ENCODE peak calls at places on chromosome 17, in four cellular contexts. P, V, B and Y are unnamed samples.

GRCh38 chr17:12996941-12997340 is 20.9 kb downstream of the ELAC2 start:
- DNase-seq in P (no peak), V (no peak), B (no peak), Y (no peak)

GRCh38 chr17:50661795-50662391 is 27.2 kb downstream of the ABCC3 start:
- DNase-seq in P (peak; percentile 100), V (no peak), B (peak; percentile 91), Y (peak; percentile 96)

GRCh38 chr17:57106107-57106835 is 21.2 kb downstream of the AKAP1 start:
- DNase-seq in P (peak; percentile 55), V (no peak), B (no peak), Y (no peak)

GRCh38 chr17:27430882-27431491 is 25.3 kb upstream of the KSR1 start:
- DNase-seq in P (peak; percentile 36), V (no peak), B (peak; percentile 57), Y (no peak)

GRCh38 chr17:44595216-44595775 is 38.0 kb downstream of the FZD2 start:
- DNase-seq in P (no peak), V (no peak), B (no peak), Y (no peak)

GRCh38 chr17:68455756-68456528 is 1.4 kb downstream of the WIPI1 start:
- DNase-seq in P (peak; percentile 48), V (no peak), B (peak; percentile 91), Y (peak; percentile 57)

GRCh38 chr17:58215685-58216084 is 3.4 kb downstream of the MKS1 start:
- DNase-seq in P (no peak), V (no peak), B (no peak), Y (no peak)

GRCh38 chr17:77696151-77696719 is 262.3 kb upstream of the TNRC6C start:
- DNase-seq in P (no peak), V (no peak), B (no peak), Y (no peak)

GRCh38 chr17:55275894-55276804 is 11.4 kb downstream of the HLF start:
- DNase-seq in P (no peak), V (no peak), B (peak; percentile 23), Y (no peak)

GRCh38 chr17:65062168-65062915 is 5.8 kb upstream of the GNA13 start:
- DNase-seq in P (peak; percentile 73), V (no peak), B (no peak), Y (no peak)

GRCh38 chr17:5563451-5563850 is 20.9 kb downstream of the NLRP1 start:
- DNase-seq in P (no peak), V (no peak), B (peak; percentile 54), Y (no peak)

GRCh38 chr17:4326608-4327007 is 39.9 kb downstream of the UBE2G1 start:
- DNase-seq in P (no peak), V (no peak), B (no peak), Y (no peak)

GRCh38 chr17:6870841-6871240 is 39.3 kb upstream of the TEKT1 start:
- DNase-seq in P (no peak), V (no peak), B (no peak), Y (no peak)

GRCh38 chr17:7656958-7657715 is 6.4 kb downstream of the ATP1B2 start:
- DNase-seq in P (no peak), V (no peak), B (no peak), Y (no peak)

GRCh38 chr17:41917192-41917591 is 1.6 kb downstream of the ACLY start:
- DNase-seq in P (no peak), V (no peak), B (peak; percentile 41), Y (peak; percentile 83)

GRCh38 chr17:64457156-64457555 is 8.2 kb downstream of the MILR1 start:
- DNase-seq in P (no peak), V (no peak), B (peak; percentile 44), Y (peak; percentile 11)

GRCh38 chr17:45282683-45283644 is 21.1 kb upstream of the SPATA32 start:
- DNase-seq in P (no peak), V (no peak), B (no peak), Y (no peak)

GRCh38 chr17:49976163-49976827 is 7.3 kb downstream of the DLX4 start:
- DNase-seq in P (peak; percentile 63), V (no peak), B (no peak), Y (no peak)

GRCh38 chr17:49624896-49625295 is 49.2 kb downstream of the NXPH3 start:
- DNase-seq in P (no peak), V (no peak), B (peak; percentile 59), Y (no peak)

GRCh38 chr17:22717211-22717610 is 1024.9 kb downstream of the KCNJ18 start:
- DNase-seq in P (no peak), V (no peak), B (no peak), Y (no peak)

GRCh38 chr17:33686171-33686570 is 393.1 kb upstream of the ASIC2 start:
- DNase-seq in P (no peak), V (no peak), B (peak; percentile 4), Y (no peak)

GRCh38 chr17:19486351-19487008 is 47.2 kb upstream of the SLC47A1 start:
- DNase-seq in P (no peak), V (no peak), B (no peak), Y (no peak)

GRCh38 chr17:7330099-7331015 is 1.2 kb upstream of the NEURL4 start:
- DNase-seq in P (peak; percentile 64), V (peak; percentile 76), B (peak; percentile 84), Y (peak; percentile 66)

GRCh38 chr17:57892820-57893595 is 43.2 kb upstream of the MRPS23 start:
- DNase-seq in P (peak; percentile 99), V (no peak), B (peak; percentile 99), Y (peak; percentile 69)

GRCh38 chr17:2436516-2436915 is 35.7 kb upstream of the MNT start:
- DNase-seq in P (no peak), V (no peak), B (no peak), Y (no peak)

GRCh38 chr17:58344047-58344790 is 7.8 kb downstream of the SUPT4H1 start:
- DNase-seq in P (no peak), V (peak; percentile 75), B (no peak), Y (no peak)

GRCh38 chr17:39450051-39450450 is 1.0 kb downstream of the MED1 start:
- DNase-seq in P (no peak), V (no peak), B (no peak), Y (no peak)

GRCh38 chr17:59001158-59001814 is 105.4 kb downstream of the TRIM37 start:
- DNase-seq in P (peak; percentile 87), V (peak; percentile 51), B (peak; percentile 82), Y (peak; percentile 91)